ENCODE peak calls at places on chromosome 11, in nine cellular contexts. C is cardiac muscle cell, D is endodermal cell, G is lower lobe of right lung, V is fibroblast of the aortic adventitia, U is BE2C, L is fibroblast of mammary gland, W is psoas muscle, X is hepatocyte. A is an unnamed sample.

GRCh38 chr11:2725367-2726300 is 25.8 kb upstream of the KCNQ1OT1 start:
- DNase-seq in C (peak), D (no peak), G (no peak), V (peak), U (no peak), L (peak), W (peak), X (peak), A (no peak)

GRCh38 chr11:64210301-64211020 is 3.9 kb downstream of the FERMT3 start:
- DNase-seq in C (no peak), D (no peak), G (no peak), V (no peak), U (no peak), L (no peak), W (no peak), X (no peak), A (no peak)

GRCh38 chr11:43738600-43739409 is 58.3 kb downstream of the HSD17B12 start:
- DNase-seq in C (peak), D (no peak), G (no peak), V (peak), U (peak), L (peak), W (no peak), X (peak), A (peak)

GRCh38 chr11:117825538-117826359 is 1.2 kb upstream of the FXYD2 start:
- DNase-seq in C (no peak), D (no peak), G (no peak), V (no peak), U (no peak), L (no peak), W (no peak), X (no peak), A (no peak)

GRCh38 chr11:3147257-3147619 is 17.9 kb downstream of the OSBPL5 start:
- DNase-seq in C (no peak), D (no peak), G (no peak), V (no peak), U (no peak), L (peak), W (peak), X (no peak), A (no peak)

GRCh38 chr11:100676901-100677300 is 10.2 kb upstream of the ARHGAP42 start:
- DNase-seq in C (no peak), D (peak), G (no peak), V (no peak), U (no peak), L (no peak), W (no peak), X (no peak), A (no peak)

GRCh38 chr11:122210378-122210995 is 94.5 kb upstream of the BLID start:
- DNase-seq in C (no peak), D (no peak), G (no peak), V (peak), U (no peak), L (peak), W (no peak), X (peak), A (no peak)

GRCh38 chr11:121844016-121844415 is 272.0 kb downstream of the BLID start:
- DNase-seq in C (peak), D (no peak), G (no peak), V (no peak), U (no peak), L (no peak), W (no peak), X (no peak), A (no peak)

GRCh38 chr11:10450451-10451398 is 4.3 kb upstream of the AMPD3 start:
- DNase-seq in C (peak), D (peak), G (peak), V (no peak), U (no peak), L (no peak), W (peak), X (peak), A (no peak)

GRCh38 chr11:86372586-86372985 is 2.1 kb upstream of the CCDC81 start:
- DNase-seq in C (no peak), D (no peak), G (no peak), V (no peak), U (no peak), L (no peak), W (no peak), X (no peak), A (no peak)

GRCh38 chr11:118396097-118396501 is 5.3 kb upstream of the ATP5MG start:
- DNase-seq in C (no peak), D (no peak), G (no peak), V (no peak), U (no peak), L (no peak), W (no peak), X (no peak), A (no peak)

GRCh38 chr11:79374707-79375106 is 66.1 kb downstream of the TENM4 start:
- DNase-seq in C (no peak), D (no peak), G (no peak), V (no peak), U (no peak), L (no peak), W (no peak), X (no peak), A (no peak)

GRCh38 chr11:59611570-59612565 is 3.7 kb downstream of the OSBP start:
- DNase-seq in C (no peak), D (no peak), G (no peak), V (peak), U (no peak), L (peak), W (no peak), X (peak), A (no peak)

GRCh38 chr11:45592581-45592980 is 72.8 kb downstream of the CHST1 start:
- DNase-seq in C (no peak), D (peak), G (no peak), V (no peak), U (no peak), L (no peak), W (no peak), X (no peak), A (no peak)

GRCh38 chr11:113314389-113315301 is at the start of gene TTC12:
- DNase-seq in C (peak), D (peak), G (peak), V (peak), U (peak), L (peak), W (peak), X (peak), A (peak)

GRCh38 chr11:86790867-86791849 is 9.2 kb upstream of the PRSS23 start:
- DNase-seq in C (no peak), D (no peak), G (no peak), V (no peak), U (no peak), L (no peak), W (no peak), X (no peak), A (no peak)

GRCh38 chr11:19953909-19954308 is 206.4 kb downstream of the DBX1 start:
- DNase-seq in C (peak), D (peak), G (no peak), V (peak), U (no peak), L (peak), W (no peak), X (peak), A (peak)

GRCh38 chr11:63705526-63705925 is 24.2 kb downstream of the RTN3 start:
- DNase-seq in C (no peak), D (no peak), G (no peak), V (no peak), U (no peak), L (no peak), W (no peak), X (no peak), A (no peak)

GRCh38 chr11:130480721-130481140 is 32.3 kb downstream of the ADAMTS15 start:
- DNase-seq in C (peak), D (no peak), G (no peak), V (peak), U (no peak), L (peak), W (no peak), X (no peak), A (no peak)

GRCh38 chr11:76025068-76025467 is 181.2 kb downstream of the WNT11 start:
- DNase-seq in C (peak), D (no peak), G (no peak), V (peak), U (no peak), L (peak), W (no peak), X (no peak), A (peak)

GRCh38 chr11:75437966-75438659 is 5.1 kb upstream of the KLHL35 start:
- DNase-seq in C (no peak), D (no peak), G (no peak), V (no peak), U (no peak), L (no peak), W (no peak), X (no peak), A (no peak)

GRCh38 chr11:57663975-57664374 is 3.9 kb upstream of the ZDHHC5 start:
- DNase-seq in C (no peak), D (no peak), G (no peak), V (no peak), U (no peak), L (no peak), W (no peak), X (no peak), A (no peak)

GRCh38 chr11:44707094-44707493 is 19.7 kb upstream of the TSPAN18 start:
- DNase-seq in C (no peak), D (no peak), G (no peak), V (no peak), U (no peak), L (no peak), W (no peak), X (no peak), A (no peak)

GRCh38 chr11:46120711-46121327 is 435 bp downstream of the PHF21A start:
- DNase-seq in C (peak), D (peak), G (peak), V (no peak), U (peak), L (peak), W (peak), X (peak), A (peak)

GRCh38 chr11:101127348-101127698 is 2.3 kb downstream of the PGR start:
- DNase-seq in C (no peak), D (peak), G (peak), V (no peak), U (peak), L (no peak), W (peak), X (peak), A (no peak)

GRCh38 chr11:61891331-61892084 is at the start of gene FADS3:
- DNase-seq in C (peak), D (peak), G (peak), V (peak), U (peak), L (peak), W (peak), X (peak), A (no peak)
- TF ChIP-seq CTCF in C (no peak), D (peak), G (no peak), V (no peak), U (no peak), L (no peak), W (no peak), X (no peak), A (no peak)

GRCh38 chr11:16613401-16614381 is 124.8 kb upstream of the C11orf58 start:
- DNase-seq in C (peak), D (peak), G (peak), V (peak), U (peak), L (peak), W (peak), X (peak), A (no peak)
- H3K4me3 ChIP-seq in C (peak), D (peak), G (peak), V (peak), U (peak), L (peak), W (peak), X (peak), A (peak)

GRCh38 chr11:41289408-41289807 is 170.0 kb downstream of the LRRC4C start:
- DNase-seq in C (no peak), D (no peak), G (no peak), V (no peak), U (no peak), L (no peak), W (no peak), X (no peak), A (no peak)
- TF ChIP-seq CTCF in C (no peak), D (peak), G (no peak), V (no peak), U (no peak), L (no peak), W (no peak), X (no peak), A (no peak)

GRCh38 chr11:128517457-128518230 is 69.7 kb downstream of the ETS1 start:
- DNase-seq in C (peak), D (no peak), G (no peak), V (peak), U (no peak), L (peak), W (no peak), X (no peak), A (no peak)

GRCh38 chr11:128515766-128516466 is 71.4 kb downstream of the ETS1 start:
- DNase-seq in C (no peak), D (no peak), G (no peak), V (no peak), U (no peak), L (peak), W (no peak), X (no peak), A (no peak)

GRCh38 chr11:128518493-128519207 is 68.7 kb downstream of the ETS1 start:
- DNase-seq in C (peak), D (no peak), G (no peak), V (no peak), U (no peak), L (peak), W (no peak), X (no peak), A (no peak)

GRCh38 chr11:128516467-128516778 is 70.9 kb downstream of the ETS1 start:
- DNase-seq in C (no peak), D (no peak), G (no peak), V (no peak), U (no peak), L (no peak), W (no peak), X (no peak), A (no peak)

DNA sequence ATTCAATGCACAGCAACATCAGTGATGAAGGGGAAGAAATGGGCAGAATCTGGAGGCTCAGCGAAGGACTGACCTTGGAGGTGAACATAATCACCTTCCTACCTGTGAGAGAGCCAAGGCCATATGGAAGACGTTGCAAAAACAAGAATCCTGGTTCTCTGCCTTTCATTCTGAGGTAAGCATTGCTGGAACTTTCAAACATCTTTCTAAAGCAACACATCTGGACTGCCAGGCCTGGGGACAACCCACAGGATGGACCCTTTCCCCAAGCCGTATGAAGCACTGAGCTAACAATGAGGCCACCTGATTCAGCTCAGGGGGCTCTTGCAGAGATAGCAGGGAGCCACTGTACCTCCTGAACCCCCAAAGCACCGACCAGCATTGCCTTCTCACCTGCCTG is 70.5 kb downstream of the ETS1 start:
- DNase-seq in C (no peak), D (no peak), G (no peak), V (no peak), U (no peak), L (peak), W (no peak), X (no peak), A (no peak)
- H3K4me3 ChIP-seq in C (no peak), D (no peak), G (peak), V (no peak), U (no peak), L (no peak), W (peak), X (no peak), A (no peak)

A was measured in kidney epithelial cell.